ENCODE peak calls at places on chromosomes 2 and 18, in five cellular contexts. One of them, this sample, is unnamed.

GRCh38 chr2:9681427-9681817 is 50.6 kb upstream of the YWHAQ start:
- DNase-seq in mucosa of descending colon: no peak
- DNase-seq in stimulated activated CD4-positive, alpha-beta T cell treated with anti-CD3 and anti-CD28 coated beads, Interleukin-2, amount 100 ng/mL, for 24 hours: no peak
- DNase-seq in GM20000: no peak
- DNase-seq in CD8-positive, alpha-beta memory T cell: no peak
- DNase-seq in this sample: no peak

GRCh38 chr2:237895544-237896506 is 36.4 kb downstream of the RAMP1 start:
- DNase-seq in GM20000: no peak
- DNase-seq in stimulated activated CD4-positive, alpha-beta T cell treated with anti-CD3 and anti-CD28 coated beads, Interleukin-2, amount 100 ng/mL, for 24 hours: no peak
- DNase-seq in mucosa of descending colon: peak
- DNase-seq in CD8-positive, alpha-beta memory T cell: no peak
- DNase-seq in this sample: no peak

GRCh38 chr2:19337202-19337601 is 21.2 kb downstream of the OSR1 start:
- DNase-seq in stimulated activated CD4-positive, alpha-beta T cell treated with anti-CD3 and anti-CD28 coated beads, Interleukin-2, amount 100 ng/mL, for 24 hours: no peak
- DNase-seq in GM20000: no peak
- DNase-seq in mucosa of descending colon: no peak
- DNase-seq in CD8-positive, alpha-beta memory T cell: no peak
- DNase-seq in this sample: no peak

GRCh38 chr2:191703079-191703725 is 25.3 kb downstream of the NABP1 start:
- DNase-seq in stimulated activated CD4-positive, alpha-beta T cell treated with anti-CD3 and anti-CD28 coated beads, Interleukin-2, amount 100 ng/mL, for 24 hours: no peak
- DNase-seq in GM20000: no peak
- DNase-seq in CD8-positive, alpha-beta memory T cell: no peak
- DNase-seq in mucosa of descending colon: no peak
- DNase-seq in this sample: no peak

GRCh38 chr18:60060578-60060977 is 160.8 kb downstream of the PMAIP1 start:
- DNase-seq in stimulated activated CD4-positive, alpha-beta T cell treated with anti-CD3 and anti-CD28 coated beads, Interleukin-2, amount 100 ng/mL, for 24 hours: no peak
- DNase-seq in CD8-positive, alpha-beta memory T cell: no peak
- DNase-seq in mucosa of descending colon: no peak
- DNase-seq in GM20000: no peak
- DNase-seq in this sample: no peak

GRCh38 chr2:155727097-155727906 is 605.2 kb downstream of the NR4A2 start:
- DNase-seq in CD8-positive, alpha-beta memory T cell: no peak
- DNase-seq in stimulated activated CD4-positive, alpha-beta T cell treated with anti-CD3 and anti-CD28 coated beads, Interleukin-2, amount 100 ng/mL, for 24 hours: no peak
- DNase-seq in GM20000: no peak
- DNase-seq in mucosa of descending colon: no peak
- DNase-seq in this sample: no peak

GRCh38 chr2:65055427-65056214 is 595 bp upstream of the CEP68 start:
- DNase-seq in CD8-positive, alpha-beta memory T cell: peak
- DNase-seq in stimulated activated CD4-positive, alpha-beta T cell treated with anti-CD3 and anti-CD28 coated beads, Interleukin-2, amount 100 ng/mL, for 24 hours: peak
- DNase-seq in GM20000: peak
- DNase-seq in mucosa of descending colon: peak
- DNase-seq in this sample: no peak

GRCh38 chr2:145287686-145288085 is 767.8 kb upstream of the ZEB2 start:
- DNase-seq in mucosa of descending colon: no peak
- DNase-seq in GM20000: no peak
- DNase-seq in CD8-positive, alpha-beta memory T cell: no peak
- DNase-seq in stimulated activated CD4-positive, alpha-beta T cell treated with anti-CD3 and anti-CD28 coated beads, Interleukin-2, amount 100 ng/mL, for 24 hours: no peak
- DNase-seq in this sample: no peak

GRCh38 chr2:171347158-171347557 is 86.6 kb downstream of the METTL8 start:
- DNase-seq in CD8-positive, alpha-beta memory T cell: no peak
- DNase-seq in GM20000: peak
- DNase-seq in stimulated activated CD4-positive, alpha-beta T cell treated with anti-CD3 and anti-CD28 coated beads, Interleukin-2, amount 100 ng/mL, for 24 hours: no peak
- DNase-seq in mucosa of descending colon: no peak
- DNase-seq in this sample: no peak

GRCh38 chr18:43078485-43079092 is 36.9 kb downstream of the RIT2 start:
- DNase-seq in GM20000: no peak
- DNase-seq in stimulated activated CD4-positive, alpha-beta T cell treated with anti-CD3 and anti-CD28 coated beads, Interleukin-2, amount 100 ng/mL, for 24 hours: no peak
- DNase-seq in mucosa of descending colon: no peak
- DNase-seq in CD8-positive, alpha-beta memory T cell: no peak
- DNase-seq in this sample: no peak

GRCh38 chr2:84297155-84297554 is 161.9 kb downstream of the SUCLG1 start:
- DNase-seq in mucosa of descending colon: peak
- DNase-seq in stimulated activated CD4-positive, alpha-beta T cell treated with anti-CD3 and anti-CD28 coated beads, Interleukin-2, amount 100 ng/mL, for 24 hours: no peak
- DNase-seq in GM20000: no peak
- DNase-seq in CD8-positive, alpha-beta memory T cell: no peak
- DNase-seq in this sample: no peak

GRCh38 chr2:12982149-12982584 is 265.4 kb downstream of the TRIB2 start:
- DNase-seq in GM20000: no peak
- DNase-seq in mucosa of descending colon: no peak
- DNase-seq in stimulated activated CD4-positive, alpha-beta T cell treated with anti-CD3 and anti-CD28 coated beads, Interleukin-2, amount 100 ng/mL, for 24 hours: no peak
- DNase-seq in CD8-positive, alpha-beta memory T cell: no peak
- DNase-seq in this sample: no peak

GRCh38 chr2:100731535-100731981 is 88.4 kb upstream of the NPAS2 start:
- DNase-seq in mucosa of descending colon: no peak
- DNase-seq in stimulated activated CD4-positive, alpha-beta T cell treated with anti-CD3 and anti-CD28 coated beads, Interleukin-2, amount 100 ng/mL, for 24 hours: no peak
- DNase-seq in GM20000: no peak
- DNase-seq in CD8-positive, alpha-beta memory T cell: no peak
- DNase-seq in this sample: no peak

GRCh38 chr2:28997237-28997846 is 16.2 kb downstream of the TOGARAM2 start:
- DNase-seq in GM20000: no peak
- DNase-seq in mucosa of descending colon: no peak
- DNase-seq in CD8-positive, alpha-beta memory T cell: no peak
- DNase-seq in stimulated activated CD4-positive, alpha-beta T cell treated with anti-CD3 and anti-CD28 coated beads, Interleukin-2, amount 100 ng/mL, for 24 hours: no peak
- DNase-seq in this sample: no peak

GRCh38 chr18:53131001-53131400 is 791.0 kb downstream of the DCC start:
- DNase-seq in stimulated activated CD4-positive, alpha-beta T cell treated with anti-CD3 and anti-CD28 coated beads, Interleukin-2, amount 100 ng/mL, for 24 hours: no peak
- DNase-seq in GM20000: no peak
- DNase-seq in mucosa of descending colon: no peak
- DNase-seq in CD8-positive, alpha-beta memory T cell: no peak
- DNase-seq in this sample: no peak

GRCh38 chr2:191629001-191629453 is 48.9 kb upstream of the NABP1 start:
- DNase-seq in mucosa of descending colon: no peak
- DNase-seq in stimulated activated CD4-positive, alpha-beta T cell treated with anti-CD3 and anti-CD28 coated beads, Interleukin-2, amount 100 ng/mL, for 24 hours: no peak
- DNase-seq in GM20000: no peak
- DNase-seq in CD8-positive, alpha-beta memory T cell: no peak
- DNase-seq in this sample: no peak

GRCh38 chr2:67719351-67719750 is 322.2 kb downstream of the ETAA1 start:
- DNase-seq in GM20000: no peak
- DNase-seq in stimulated activated CD4-positive, alpha-beta T cell treated with anti-CD3 and anti-CD28 coated beads, Interleukin-2, amount 100 ng/mL, for 24 hours: no peak
- DNase-seq in CD8-positive, alpha-beta memory T cell: no peak
- DNase-seq in mucosa of descending colon: no peak
- DNase-seq in this sample: no peak